ENCODE peak calls at places on chromosomes 4 and X, in seven cellular contexts. U, Y, N, J, H, R and X are unnamed samples.
A peak's percentile ranks its signal among the peaks of the same experiment; 100 is the strongest.

GRCh38 chrX:127708155-127708554 is 344.0 kb downstream of the ACTRT1 start:
- DNase-seq in U (no peak), Y (no peak), N (peak; percentile 27), J (no peak), H (no peak), R (no peak), X (no peak)

GRCh38 chr4:4855293-4856070 is 4.0 kb upstream of the MSX1 start:
- DNase-seq in U (peak; percentile 12), Y (no peak), N (no peak), J (peak; percentile 5), H (no peak), R (no peak), X (no peak)

GRCh38 chr4:181258569-181258968 is 984.6 kb upstream of the TENM3 start:
- DNase-seq in U (no peak), Y (no peak), N (no peak), J (no peak), H (no peak), R (no peak), X (no peak)

GRCh38 chr4:71765349-71765748 is 18.5 kb downstream of the GC start:
- DNase-seq in U (no peak), Y (no peak), N (no peak), J (no peak), H (no peak), R (no peak), X (no peak)

GRCh38 chr4:123976285-123976684 is 579.7 kb downstream of the SPRY1 start:
- DNase-seq in U (no peak), Y (no peak), N (no peak), J (no peak), H (no peak), R (no peak), X (no peak)

GRCh38 chr4:83618991-83619390 is 83.1 kb downstream of the GPAT3 start:
- DNase-seq in U (no peak), Y (no peak), N (peak; percentile 21), J (no peak), H (peak; percentile 24), R (no peak), X (no peak)

GRCh38 chr4:182752158-182752910 is 164.9 kb downstream of the DCTD start:
- DNase-seq in U (no peak), Y (no peak), N (no peak), J (no peak), H (no peak), R (no peak), X (no peak)

GRCh38 chr4:120921456-120922389 is 803 bp downstream of the PRDM5 start:
- DNase-seq in U (peak; percentile 88), Y (no peak), N (peak; percentile 14), J (peak; percentile 82), H (peak; percentile 65), R (no peak), X (peak; percentile 65)

GRCh38 chrX:8639949-8640348 is 92.0 kb downstream of the ANOS1 start:
- DNase-seq in U (no peak), Y (no peak), N (no peak), J (no peak), H (no peak), R (no peak), X (no peak)

GRCh38 chr4:74394476-74395136 is 29.7 kb downstream of the EREG start:
- DNase-seq in U (no peak), Y (no peak), N (peak; percentile 40), J (no peak), H (no peak), R (peak; percentile 82), X (no peak)

GRCh38 chrX:13087322-13088154 is 43.1 kb upstream of the FAM9C start:
- DNase-seq in U (no peak), Y (no peak), N (peak; percentile 26), J (no peak), H (no peak), R (no peak), X (no peak)

DNA sequence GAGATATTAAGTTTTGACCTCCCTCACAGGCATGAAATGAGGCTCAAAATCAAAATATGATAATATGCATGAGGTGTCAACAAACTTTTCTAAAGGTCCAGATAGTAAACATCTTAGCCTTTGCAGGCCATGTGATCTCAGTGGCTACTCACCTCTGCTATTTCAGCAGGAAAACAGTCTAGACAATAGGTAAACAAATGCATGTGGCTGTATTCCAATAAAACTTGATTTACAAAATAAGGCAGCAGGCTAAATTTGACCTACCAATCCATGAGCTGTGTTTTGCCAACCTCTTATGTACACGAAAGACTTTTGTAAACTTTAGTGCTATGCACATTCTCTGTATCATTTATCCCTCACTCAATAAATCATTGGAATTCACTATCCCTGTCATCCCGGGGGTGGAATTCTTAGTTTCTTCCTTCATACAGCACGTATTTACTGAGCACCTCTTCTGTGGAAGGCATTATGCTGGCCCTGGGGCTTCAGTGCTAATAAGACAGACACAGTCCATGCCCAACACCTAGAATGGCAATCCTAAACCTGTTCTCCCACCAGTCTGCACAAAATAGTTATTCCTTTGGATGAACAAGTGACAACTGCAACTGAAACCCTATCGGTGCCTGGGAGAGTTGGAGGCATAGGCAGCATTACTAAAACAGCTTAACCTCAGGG is 19.9 kb downstream of the MAGEB17 start:
- DNase-seq in U (no peak), Y (no peak), N (no peak), J (no peak), H (no peak), R (no peak), X (no peak)
- H3K4me3 ChIP-seq in U (no peak overlapping the region), Y (no peak overlapping the region), N (no peak overlapping the region), J (no peak overlapping the region), H (no peak overlapping the region), R (no peak overlapping the region), X (no peak overlapping the region)

GRCh38 chrX:40090961-40091360 is 6.8 kb downstream of the BCOR start:
- DNase-seq in U (no peak), Y (no peak), N (no peak), J (no peak), H (no peak), R (no peak), X (no peak)
- H3K4me1 ChIP-seq in U (peaks cover 6% of the 10 kb centered on the region), Y (peaks cover 8% of the 10 kb centered on the region), N (no peaks in the 10 kb centered on the region), J (peaks cover 25% of the 10 kb centered on the region), H (peaks cover 49% of the 10 kb centered on the region), R (peaks cover 60% of the 10 kb centered on the region), X (peaks cover 21% of the 10 kb centered on the region)

GRCh38 chrX:145816607-145817298 is 876 bp upstream of the SLITRK2 start:
- DNase-seq in U (no peak), Y (no peak), N (no peak), J (no peak), H (no peak), R (no peak), X (no peak)

GRCh38 chrX:145820825-145821224 is 3.2 kb downstream of the SLITRK2 start:
- DNase-seq in U (no peak), Y (no peak), N (no peak), J (no peak), H (no peak), R (no peak), X (no peak)

GRCh38 chrX:145817666-145818521 is at the start of gene SLITRK2:
- DNase-seq in U (no peak), Y (peak; percentile 31), N (no peak), J (peak; percentile 45), H (no peak), R (no peak), X (no peak)

GRCh38 chrX:145818522-145819075 is 970 bp downstream of the SLITRK2 start:
- DNase-seq in U (no peak), Y (no peak), N (no peak), J (no peak), H (no peak), R (no peak), X (no peak)

DNA sequence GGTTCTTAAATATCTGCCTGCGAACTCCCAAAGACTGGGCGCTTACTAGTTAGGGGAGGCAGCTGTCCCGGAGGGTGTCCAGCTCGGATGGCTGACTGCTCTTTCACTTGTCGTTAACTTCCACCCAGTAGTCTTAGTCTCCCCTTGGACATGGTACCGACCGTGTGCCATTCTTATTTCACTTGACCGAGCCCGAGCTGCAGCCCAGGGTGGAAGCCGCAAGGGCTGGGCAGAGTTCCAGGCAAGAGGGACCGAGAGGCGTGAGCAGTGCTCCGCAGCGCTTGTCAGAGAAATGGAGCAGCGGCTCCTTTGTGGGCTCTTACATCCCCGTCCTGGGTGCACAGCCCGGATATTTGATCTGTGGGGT is 347 bp upstream of the SLITRK2 start:
- DNase-seq in U (no peak), Y (no peak), N (no peak), J (peak; percentile 44), H (no peak), R (no peak), X (no peak)
- TF ChIP-seq CTCF in U (no peak), Y (no peak), N (no peak), J (no peak), H (no peak), R (no peak), X (no peak)

DNA sequence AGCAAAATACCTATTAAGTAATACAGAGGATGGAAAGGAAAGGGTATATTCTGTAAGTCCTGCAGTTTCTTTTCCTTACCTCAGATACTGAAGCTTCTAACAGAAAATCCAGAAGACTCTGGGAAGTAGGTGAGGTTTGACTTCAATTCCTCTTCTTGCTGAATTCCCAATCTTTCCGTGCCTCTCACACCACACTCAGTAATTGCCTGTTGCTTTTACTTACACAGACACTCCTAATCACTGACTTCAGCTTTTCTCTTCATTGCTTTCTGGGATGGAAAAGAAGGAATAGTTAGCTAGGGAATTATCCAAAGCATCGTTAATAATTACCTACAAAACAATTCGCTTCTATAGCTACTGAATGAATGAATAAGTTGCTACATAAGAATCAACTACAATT is 163.6 kb downstream of the FBXO8 start:
- DNase-seq in U (no peak), Y (no peak), N (no peak), J (no peak), H (no peak), R (no peak), X (no peak)
- H3K4me3 ChIP-seq in U (no peak overlapping the region), Y (no peak overlapping the region), N (no peak overlapping the region), J (peak overlapping the region; percentile 39), H (peak overlapping the region; percentile 39), R (peak overlapping the region; percentile 11), X (peak overlapping the region; percentile 12)

GRCh38 chrX:46330513-46330912 is 214.7 kb downstream of the ZNF674 start:
- DNase-seq in U (no peak), Y (no peak), N (no peak), J (no peak), H (no peak), R (no peak), X (no peak)
- H3K4me1 ChIP-seq in U (no peaks in the 10 kb centered on the region), Y (peaks cover 2% of the 10 kb centered on the region), N (peaks cover 53% of the 10 kb centered on the region), J (no peaks in the 10 kb centered on the region), H (peaks cover 6% of the 10 kb centered on the region), R (peaks cover 60% of the 10 kb centered on the region), X (peaks cover 37% of the 10 kb centered on the region)

GRCh38 chrX:38988301-38988700 is 187.0 kb downstream of the MID1IP1 start:
- DNase-seq in U (no peak), Y (no peak), N (no peak), J (no peak), H (no peak), R (no peak), X (no peak)

GRCh38 chrX:38985945-38986344 is 184.7 kb downstream of the MID1IP1 start:
- DNase-seq in U (no peak), Y (no peak), N (no peak), J (no peak), H (no peak), R (no peak), X (no peak)

GRCh38 chrX:38985375-38985774 is 184.1 kb downstream of the MID1IP1 start:
- DNase-seq in U (no peak), Y (no peak), N (no peak), J (no peak), H (no peak), R (no peak), X (no peak)

GRCh38 chrX:38987135-38987780 is 186.0 kb downstream of the MID1IP1 start:
- DNase-seq in U (no peak), Y (no peak), N (no peak), J (no peak), H (no peak), R (no peak), X (no peak)

GRCh38 chrX:38986586-38986985 is 185.3 kb downstream of the MID1IP1 start:
- DNase-seq in U (no peak), Y (no peak), N (no peak), J (no peak), H (no peak), R (no peak), X (no peak)
- TF ChIP-seq CTCF in U (no peak), Y (peak; percentile 34), N (no peak), J (no peak), H (no peak), R (no peak), X (no peak)